ENCODE peak calls at places on chromosomes 5 and 9, in six cellular contexts. X is HFF-Myc, N is RWPE2, Z is WTC11, T is PC-9, F is epithelial cell of esophagus. Q is an unnamed sample.

GRCh38 chr5:179623906-179624741 is 653 bp upstream of the HNRNPH1 start:
- DNase-seq in X (peak), N (peak), Z (peak), T (peak), F (peak), Q (peak)

GRCh38 chr9:70586506-70586905 is 172.0 kb upstream of the KLF9 start:
- DNase-seq in X (no peak), N (no peak), Z (no peak), T (no peak), F (no peak), Q (no peak)

GRCh38 chr9:38047301-38048251 is 21.5 kb downstream of the SHB start:
- DNase-seq in X (peak), N (peak), Z (peak), T (peak), F (peak), Q (peak)

GRCh38 chr5:117359895-117360294 is 785.3 kb upstream of the SEMA6A start:
- DNase-seq in X (no peak), N (no peak), Z (no peak), T (no peak), F (no peak), Q (no peak)

GRCh38 chr5:116953251-116953934 is 378.8 kb upstream of the SEMA6A start:
- DNase-seq in X (no peak), N (no peak), Z (no peak), T (no peak), F (no peak), Q (no peak)

GRCh38 chr5:56094579-56095361 is 100.0 kb upstream of the IL6ST start:
- DNase-seq in X (no peak), N (no peak), Z (no peak), T (no peak), F (peak), Q (no peak)

GRCh38 chr9:18673179-18673578 is 199.2 kb downstream of the ADAMTSL1 start:
- DNase-seq in X (no peak), N (no peak), Z (no peak), T (no peak), F (no peak), Q (no peak)

GRCh38 chr5:116442095-116442534 is 132.5 kb downstream of the SEMA6A start:
- DNase-seq in X (no peak), N (no peak), Z (no peak), T (peak), F (peak), Q (peak)

GRCh38 chr5:155008669-155009068 is 4.9 kb upstream of the KIF4B start:
- DNase-seq in X (no peak), N (no peak), Z (no peak), T (no peak), F (peak), Q (no peak)

GRCh38 chr9:135582541-135582940 is 21.0 kb downstream of the PAEP start:
- DNase-seq in X (no peak), N (no peak), Z (no peak), T (no peak), F (no peak), Q (no peak)

GRCh38 chr5:57298985-57299491 is 125.2 kb downstream of the GPBP1 start:
- DNase-seq in X (peak), N (no peak), Z (peak), T (peak), F (peak), Q (peak)

GRCh38 chr5:114449836-114450515 is 88.1 kb downstream of the KCNN2 start:
- DNase-seq in X (peak), N (peak), Z (peak), T (peak), F (peak), Q (peak)

GRCh38 chr9:95085036-95085770 is 232.3 kb downstream of the FANCC start:
- DNase-seq in X (no peak), N (no peak), Z (no peak), T (no peak), F (no peak), Q (no peak)

GRCh38 chr9:126702501-126703329 is 89.0 kb downstream of the LMX1B start:
- DNase-seq in X (no peak), N (no peak), Z (peak), T (no peak), F (no peak), Q (peak)

GRCh38 chr5:105963856-105964255 is 1706.9 kb downstream of the EFNA5 start:
- DNase-seq in X (no peak), N (no peak), Z (no peak), T (no peak), F (no peak), Q (no peak)

GRCh38 chr5:160269017-160269416 is 39.7 kb downstream of the FABP6 start:
- DNase-seq in X (peak), N (no peak), Z (no peak), T (peak), F (peak), Q (peak)

GRCh38 chr9:135680091-135680490 is 17.0 kb downstream of the LCN9 start:
- DNase-seq in X (no peak), N (no peak), Z (no peak), T (no peak), F (no peak), Q (no peak)

GRCh38 chr9:69326261-69326660 is 1.2 kb downstream of the ENTREP1 start:
- DNase-seq in X (no peak), N (no peak), Z (no peak), T (no peak), F (no peak), Q (no peak)

GRCh38 chr9:19252174-19252884 is 21.8 kb downstream of the DENND4C start:
- DNase-seq in X (no peak), N (no peak), Z (no peak), T (no peak), F (no peak), Q (no peak)

GRCh38 chr5:171713152-171713551 is 72.5 kb upstream of the SMIM23 start:
- DNase-seq in X (no peak), N (no peak), Z (no peak), T (no peak), F (no peak), Q (no peak)

GRCh38 chr5:88833371-88834107 is 49.4 kb downstream of the MEF2C start:
- DNase-seq in X (no peak), N (no peak), Z (no peak), T (no peak), F (peak), Q (no peak)

GRCh38 chr5:73485715-73486114 is 12.5 kb upstream of the BTF3 start:
- DNase-seq in X (no peak), N (no peak), Z (no peak), T (no peak), F (no peak), Q (no peak)

GRCh38 chr5:152066760-152067159 is 142.1 kb upstream of the GLRA1 start:
- DNase-seq in X (no peak), N (no peak), Z (no peak), T (no peak), F (no peak), Q (no peak)

GRCh38 chr9:105138306-105138801 is 106.1 kb upstream of the SLC44A1 start:
- DNase-seq in X (no peak), N (no peak), Z (peak), T (no peak), F (no peak), Q (no peak)

GRCh38 chr9:137550958-137551655 is 572 bp upstream of the MRPL41 start:
- DNase-seq in X (no peak), N (no peak), Z (peak), T (no peak), F (no peak), Q (peak)

GRCh38 chr9:113913426-113914195 is 37.5 kb downstream of the ZNF618 start:
- DNase-seq in X (no peak), N (no peak), Z (no peak), T (no peak), F (no peak), Q (no peak)

GRCh38 chr5:98839469-98840383 is 66.3 kb downstream of the RGMB start:
- DNase-seq in X (no peak), N (no peak), Z (peak), T (no peak), F (peak), Q (no peak)

GRCh38 chr9:84955971-84956370 is 286.4 kb downstream of the NTRK2 start:
- DNase-seq in X (no peak), N (no peak), Z (no peak), T (no peak), F (no peak), Q (no peak)

GRCh38 chr5:111948517-111948916 is 191.5 kb upstream of the NREP start:
- DNase-seq in X (peak), N (no peak), Z (no peak), T (no peak), F (peak), Q (peak)

GRCh38 chr5:56873056-56873455 is 36.3 kb upstream of the SETD9 start:
- DNase-seq in X (no peak), N (no peak), Z (no peak), T (no peak), F (no peak), Q (no peak)

GRCh38 chr5:158532739-158533138 is 567.0 kb downstream of the EBF1 start:
- DNase-seq in X (no peak), N (no peak), Z (no peak), T (no peak), F (no peak), Q (no peak)

GRCh38 chr9:115595951-115596742 is 478.2 kb upstream of the TNC start:
- DNase-seq in X (no peak), N (no peak), Z (no peak), T (no peak), F (no peak), Q (no peak)

GRCh38 chr9:123537809-123538208 is 181.8 kb downstream of the CRB2 start:
- DNase-seq in X (no peak), N (no peak), Z (no peak), T (no peak), F (no peak), Q (peak)
- TF ChIP-seq CTCF in X (no peak), N (no peak), Z (no peak), T (no peak), F (no peak), Q (no peak)

DNA sequence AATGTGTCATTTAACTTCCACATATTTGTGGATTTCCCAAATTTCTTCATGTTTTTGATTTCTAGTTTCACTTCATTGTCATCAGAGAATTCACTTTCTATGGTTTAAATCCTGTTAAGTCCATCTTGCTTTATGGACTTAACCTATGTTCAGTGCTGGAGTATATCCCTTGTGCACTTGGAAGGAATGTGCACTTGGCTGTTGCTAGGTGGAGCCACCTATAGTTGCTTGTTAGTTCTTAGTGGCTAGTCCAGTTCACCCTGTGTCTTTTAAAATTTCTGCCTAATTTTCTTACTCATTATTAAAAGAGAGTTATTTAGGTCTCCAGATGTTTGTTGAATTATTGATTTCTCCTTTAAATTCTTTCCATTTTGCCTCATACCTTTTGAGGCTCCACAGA is 1472.5 kb upstream of the CDH6 start:
- DNase-seq in X (no peak), N (no peak), Z (no peak), T (no peak), F (no peak), Q (no peak)
- TF ChIP-seq CTCF in X (no peak), N (peak), Z (no peak), T (no peak), F (no peak), Q (no peak)

DNA sequence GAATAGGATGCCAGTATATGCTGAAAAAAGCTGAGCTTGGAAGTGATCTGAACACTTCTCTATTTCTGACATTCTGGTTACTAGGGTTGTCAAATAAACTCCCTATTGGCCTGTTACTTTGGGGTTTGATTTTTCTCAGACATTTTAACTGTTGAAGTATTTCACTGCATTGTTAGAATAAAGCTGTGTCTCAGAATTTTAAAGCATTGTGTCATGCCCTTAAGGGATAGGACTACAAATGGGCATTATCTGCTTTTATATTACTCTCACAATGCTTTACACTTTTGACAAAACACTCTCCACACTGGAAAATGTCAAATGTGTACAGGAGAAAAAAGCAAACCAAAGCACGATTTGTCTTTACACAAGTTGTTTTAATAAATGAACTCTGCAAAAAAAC is 16.8 kb upstream of the GPR21 start:
- DNase-seq in X (no peak), N (no peak), Z (no peak), T (no peak), F (no peak), Q (no peak)
- TF ChIP-seq CTCF in X (no peak), N (no peak), Z (no peak), T (no peak), F (no peak), Q (no peak)

GRCh38 chr5:18778226-18778625 is 1144.0 kb downstream of the TAF11L14 start:
- DNase-seq in X (no peak), N (no peak), Z (no peak), T (no peak), F (no peak), Q (no peak)

GRCh38 chr5:18771097-18771610 is 1136.9 kb downstream of the TAF11L14 start:
- DNase-seq in X (no peak), N (no peak), Z (no peak), T (no peak), F (peak), Q (no peak)

DNA sequence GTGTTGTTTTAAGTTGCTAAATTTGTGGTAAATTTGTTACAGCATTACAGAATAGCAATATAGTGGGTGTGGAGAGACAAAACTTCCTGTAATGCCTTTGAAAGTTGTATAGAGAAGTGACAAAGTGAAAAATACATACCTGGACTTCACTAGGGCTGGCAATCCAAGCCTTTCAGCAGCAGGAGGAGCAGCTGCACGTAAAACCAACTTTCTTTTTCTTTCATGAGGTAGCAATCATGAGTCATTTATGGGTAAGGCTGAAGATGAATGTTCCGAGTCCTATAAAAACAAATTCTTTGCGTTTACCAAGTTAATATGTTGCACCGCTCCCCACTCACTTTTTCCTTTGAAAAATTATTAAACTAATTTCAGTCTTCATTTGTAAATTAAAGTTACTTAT is 1138.2 kb downstream of the TAF11L14 start:
- DNase-seq in X (no peak), N (no peak), Z (no peak), T (peak), F (peak), Q (peak)
- TF ChIP-seq CTCF in X (no peak), N (peak), Z (no peak), T (peak), F (peak), Q (peak)